ENCODE peak calls at places on chromosomes 11 and 22, in six cellular contexts. J is HCT116, K is endothelial cell of umbilical vein, S is SK-N-SH, H is K562, Q is GM12878. P is an unnamed sample.
A peak's percentile ranks its signal among the peaks of the same experiment; 100 is the strongest.

GRCh38 chr11:92978226-92979111 is 9.0 kb downstream of the MTNR1B start:
- DNase-seq in Q (no peak), H (no peak), K (no peak), J (no peak), S (peak; percentile 78), P (peak; percentile 78)

GRCh38 chr11:94671553-94672366 is 96.4 kb upstream of the AMOTL1 start:
- DNase-seq in J (no peak), K (no peak), Q (no peak), S (no peak), H (no peak), P (no peak)

GRCh38 chr22:39349506-39349966 is 255 bp upstream of the SYNGR1 start:
- DNase-seq in K (no peak), Q (no peak), S (peak; percentile 95), J (no peak), H (peak; percentile 47), P (no peak)

GRCh38 chr11:8744423-8744822 is 61.8 kb downstream of the RPL27A start:
- DNase-seq in K (no peak), S (no peak), H (no peak), Q (no peak), J (no peak), P (no peak)

GRCh38 chr11:129960216-129961214 is 42.1 kb downstream of the PRDM10 start:
- DNase-seq in H (no peak), S (no peak), J (peak; percentile 56), Q (peak; percentile 34), K (peak; percentile 58), P (no peak)

GRCh38 chr22:43233529-43233928 is 46.6 kb upstream of the TTLL12 start:
- DNase-seq in Q (no peak), J (no peak), K (no peak), H (no peak), S (no peak), P (no peak)

GRCh38 chr11:94544832-94545640 is 1.3 kb downstream of the FUT4 start:
- DNase-seq in K (no peak), Q (no peak), H (no peak), S (no peak), J (no peak), P (no peak)

GRCh38 chr11:46120711-46121327 is 435 bp downstream of the PHF21A start:
- DNase-seq in J (no peak), K (peak; percentile 72), H (peak; percentile 76), S (peak; percentile 73), Q (no peak), P (peak; percentile 69)

GRCh38 chr11:35287491-35287890 is 131.9 kb downstream of the SLC1A2 start:
- DNase-seq in J (no peak), S (no peak), Q (no peak), K (no peak), H (no peak), P (no peak)

GRCh38 chr11:34234086-34234740 is 123.6 kb downstream of the ABTB2 start:
- DNase-seq in H (peak; percentile 70), Q (peak; percentile 88), S (no peak), J (peak; percentile 64), K (peak; percentile 6), P (peak; percentile 10)

GRCh38 chr11:46122955-46123354 is 1.7 kb upstream of the PHF21A start:
- DNase-seq in K (peak; percentile 32), S (no peak), H (peak; percentile 47), J (no peak), Q (no peak), P (no peak)

GRCh38 chr22:27825174-27825573 is 23.6 kb upstream of the MN1 start:
- DNase-seq in S (no peak), H (peak; percentile 39), K (no peak), J (no peak), Q (no peak), P (no peak)

GRCh38 chr11:79406376-79406775 is 34.5 kb downstream of the TENM4 start:
- DNase-seq in Q (peak; percentile 57), K (no peak), H (no peak), S (no peak), J (no peak), P (no peak)

GRCh38 chr11:11519184-11519583 is 102.6 kb downstream of the GALNT18 start:
- DNase-seq in H (no peak), K (no peak), J (no peak), S (no peak), Q (no peak), P (no peak)

GRCh38 chr22:41620646-41621098 is at the start of gene DESI1:
- DNase-seq in Q (no peak), S (no peak), K (no peak), J (no peak), H (peak; percentile 45), P (no peak)

GRCh38 chr22:48685767-48686166 is 1141.9 kb downstream of the BRD1 start:
- DNase-seq in K (no peak), H (no peak), Q (no peak), J (no peak), S (no peak), P (no peak)

GRCh38 chr11:61106906-61107470 is 4.7 kb downstream of the CD5 start:
- DNase-seq in H (no peak), S (no peak), K (no peak), Q (no peak), J (no peak), P (no peak)

GRCh38 chr11:25943777-25944661 is 387.9 kb upstream of the ANO3 start:
- DNase-seq in S (peak; percentile 6), Q (no peak), J (no peak), K (no peak), H (no peak), P (no peak)

GRCh38 chr22:46122511-46122971 is 27.8 kb upstream of the PPARA start:
- DNase-seq in J (peak; percentile 8), K (peak; percentile 43), Q (no peak), S (peak; percentile 95), H (peak; percentile 81), P (no peak)

GRCh38 chr11:74468521-74469280 is 1.4 kb upstream of the KCNE3 start:
- DNase-seq in Q (no peak), H (no peak), K (no peak), J (no peak), S (no peak), P (peak; percentile 97)

GRCh38 chr11:44840526-44840925 is 110.2 kb downstream of the TP53I11 start:
- DNase-seq in S (peak; percentile 49), H (no peak), J (no peak), Q (no peak), K (no peak), P (no peak)

GRCh38 chr11:32176223-32176811 is 85.4 kb downstream of the RCN1 start:
- DNase-seq in J (peak; percentile 90), H (peak; percentile 86), S (peak; percentile 72), K (peak; percentile 88), Q (peak; percentile 64), P (peak; percentile 53)

GRCh38 chr22:24506802-24507438 is 11.8 kb downstream of the UPB1 start:
- DNase-seq in Q (no peak), J (no peak), H (no peak), S (no peak), K (peak; percentile 52), P (no peak)

GRCh38 chr11:57482782-57483569 is 22.6 kb downstream of the RTN4RL2 start:
- DNase-seq in J (no peak), H (no peak), Q (no peak), K (peak; percentile 37), S (peak; percentile 96), P (no peak)

DNA sequence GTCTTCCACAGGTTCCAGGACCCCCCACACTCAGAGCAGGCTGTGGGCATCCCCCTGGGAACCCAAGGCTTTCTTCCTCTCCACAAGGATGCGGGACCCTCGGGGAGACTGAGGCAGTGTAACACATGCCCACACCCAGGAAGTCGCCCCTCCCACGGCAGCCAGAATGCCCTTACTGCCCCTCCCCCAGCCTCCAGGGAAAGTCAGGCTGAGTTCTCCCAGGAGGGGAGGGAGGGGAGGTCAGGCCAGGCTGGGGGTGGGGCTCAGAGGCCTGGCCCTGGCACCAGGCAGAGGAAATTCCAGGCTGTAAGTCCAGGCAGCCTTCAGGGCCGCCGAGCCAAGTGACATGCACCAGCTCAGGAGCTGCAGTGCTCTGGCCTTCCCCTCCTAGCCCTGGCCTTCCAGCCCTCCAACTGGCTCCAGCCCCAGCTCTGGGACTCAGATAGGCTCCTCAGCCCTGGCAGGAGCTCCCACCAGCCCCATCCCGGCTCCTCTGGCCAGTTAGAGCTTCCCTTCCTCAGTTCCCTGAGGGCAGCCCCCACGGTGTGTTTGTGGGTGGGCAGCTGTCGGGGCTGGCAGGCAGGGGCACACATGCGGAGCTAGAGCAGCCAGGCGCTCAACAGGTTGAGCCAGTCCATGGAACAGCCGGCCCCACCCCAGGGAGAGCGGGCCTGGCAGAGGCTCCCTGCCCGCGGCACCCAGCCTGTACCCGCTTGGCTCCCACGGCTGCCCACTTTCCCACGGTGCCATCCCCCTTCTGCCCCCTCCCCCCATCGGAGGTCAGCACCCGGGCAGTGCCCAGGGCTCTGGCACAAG is 3.6 kb downstream of the BCL9L start:
- DNase-seq in H (no peak), K (peak; percentile 40), Q (no peak), J (no peak), S (peak; percentile 80), P (no peak)
- H3K4me3 ChIP-seq in H (no peak overlapping the region), K (peak overlapping the region; percentile 6), Q (peak overlapping the region; percentile 36), J (peak overlapping the region; percentile 96), S (peak overlapping the region; percentile 95), P (peak overlapping the region; percentile 90)

GRCh38 chr11:114179234-114179941 is 116.8 kb upstream of the NNMT start:
- DNase-seq in Q (no peak), K (peak; percentile 97), S (no peak), J (no peak), H (peak; percentile 34), P (no peak)
- TF ChIP-seq POLR2AphosphoS5 in Q (no peak), K (peak; percentile 97), S (no peak), J (no peak), H (no peak), P (no peak)

DNA sequence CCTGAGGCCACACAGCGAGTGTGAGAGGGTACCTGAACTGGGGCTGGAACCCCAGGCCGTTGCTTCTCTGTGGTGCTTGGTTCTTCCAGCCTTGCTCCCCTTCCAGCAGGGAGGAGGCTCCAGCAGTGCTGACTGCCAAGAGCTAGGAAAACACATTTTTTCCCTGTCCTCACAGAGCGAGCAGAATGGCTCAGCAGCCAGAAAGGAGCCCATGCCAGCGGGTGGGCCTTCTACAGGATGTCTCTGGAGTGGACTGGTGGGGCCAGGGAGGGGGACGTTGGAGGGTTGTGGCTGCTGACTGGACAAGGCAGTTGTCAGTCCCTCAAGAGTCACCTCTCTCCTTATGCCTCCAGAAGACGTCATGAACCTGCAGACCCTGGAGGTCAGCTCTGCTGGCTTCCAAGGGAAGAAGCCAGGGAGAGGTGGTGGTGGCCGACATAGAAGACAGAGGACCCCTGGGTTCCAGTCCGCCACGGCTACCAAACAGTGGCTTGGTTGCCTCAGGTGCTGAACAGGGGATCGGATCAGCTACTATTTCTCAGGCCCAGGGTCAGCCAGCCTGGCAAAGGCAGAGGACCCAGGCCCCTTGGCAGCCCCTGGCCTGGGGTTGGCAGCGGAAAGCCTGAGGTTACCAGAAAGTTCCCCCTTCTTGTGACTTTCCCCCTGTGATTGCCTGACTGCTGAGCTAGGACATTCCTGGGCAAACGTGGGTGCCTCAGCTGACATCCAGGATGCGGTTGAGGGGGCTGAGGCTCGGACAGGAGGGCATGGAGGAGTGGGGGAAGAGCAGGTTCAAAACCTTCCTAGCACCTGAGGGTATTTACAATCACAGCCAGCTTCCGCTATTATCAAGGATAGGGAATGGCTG is 3.7 kb downstream of the MAFF start:
- DNase-seq in S (no peak), H (no peak), J (no peak), Q (no peak), K (peak; percentile 77), P (no peak)
- H3K9ac ChIP-seq in S (no peak overlapping the region), H (no peak overlapping the region), J (no peak overlapping the region), Q (no peak overlapping the region), K (no peak overlapping the region), P (no peak overlapping the region)

DNA sequence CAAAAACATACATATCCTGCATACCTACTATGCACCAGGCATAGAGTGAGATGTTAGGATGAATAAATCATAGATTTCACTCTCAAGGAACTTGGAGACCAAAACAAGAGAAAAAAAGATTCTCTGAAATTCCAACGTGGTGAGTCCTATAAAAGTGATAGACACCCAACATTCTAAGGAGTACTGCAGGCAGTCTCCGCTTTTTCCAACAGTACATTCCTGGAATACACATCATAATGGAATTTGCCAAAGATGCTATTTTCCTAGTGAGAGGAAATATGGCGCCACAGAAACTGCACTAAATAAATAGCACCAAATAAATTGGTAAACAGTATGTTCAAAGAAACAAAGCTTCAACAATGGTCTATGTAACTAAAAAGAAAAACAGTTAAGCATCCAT is 6.0 kb downstream of the TMEM123 start:
- DNase-seq in S (no peak), K (peak; percentile 70), Q (no peak), H (no peak), J (no peak), P (no peak)
- H3K4me3 ChIP-seq in S (no peak overlapping the region), K (no peak overlapping the region), Q (no peak overlapping the region), H (no peak overlapping the region), J (no peak overlapping the region), P (no peak overlapping the region)

P was measured in SK-N-MC.